ENCODE peak calls at places on chromosomes 12 and 14, in four cellular contexts. P is uterus, O is stomach, Y is cardiac muscle cell. N is an unnamed sample.

GRCh38 chr14:100383727-100384158 is 60.6 kb downstream of the SLC25A47 start:
- DNase-seq in O (peak), P (peak), Y (peak), N (peak)

GRCh38 chr14:67491741-67492504 is 3.4 kb upstream of the TMEM229B start:
- DNase-seq in O (no peak), Y (no peak), P (no peak), N (no peak)

GRCh38 chr12:52428121-52428520 is 6.0 kb downstream of the KRT75 start:
- DNase-seq in Y (no peak), P (no peak), O (no peak), N (no peak)

GRCh38 chr12:124797321-124797720 is 66.3 kb downstream of the SCARB1 start:
- DNase-seq in P (no peak), O (no peak), Y (no peak), N (no peak)

GRCh38 chr12:130027798-130028197 is 124.0 kb upstream of the TMEM132D start:
- DNase-seq in O (no peak), P (no peak), Y (no peak), N (no peak)

GRCh38 chr12:47811581-47812484 is 7.9 kb downstream of the HDAC7 start:
- DNase-seq in Y (peak), O (no peak), P (peak), N (no peak)

GRCh38 chr12:48618541-48618940 is 48.7 kb upstream of the LALBA start:
- DNase-seq in O (peak), Y (peak), P (peak), N (peak)

GRCh38 chr14:64979336-64980074 is 7.2 kb upstream of the FNTB start:
- DNase-seq in Y (no peak), P (no peak), O (no peak), N (no peak)

GRCh38 chr12:26937443-26937862 is 328 bp downstream of the INTS13 start:
- DNase-seq in Y (no peak), O (no peak), P (no peak), N (no peak)

GRCh38 chr12:95385646-95386045 is 88.3 kb upstream of the METAP2 start:
- DNase-seq in O (no peak), P (peak), Y (peak), N (no peak)

GRCh38 chr12:79217306-79217705 is 352.7 kb downstream of the SYT1 start:
- DNase-seq in O (no peak), Y (no peak), P (no peak), N (no peak)

GRCh38 chr14:38958589-38958988 is 144.4 kb downstream of the SEC23A start:
- DNase-seq in Y (no peak), P (no peak), O (no peak), N (no peak)

GRCh38 chr14:65574611-65575010 is 162.1 kb downstream of the FUT8 start:
- DNase-seq in Y (no peak), O (no peak), P (no peak), N (no peak)

GRCh38 chr12:47777741-47778558 is 4.9 kb downstream of the SLC48A1 start:
- DNase-seq in O (peak), P (no peak), Y (no peak), N (peak)

GRCh38 chr14:83923836-83924235 is 1606.1 kb upstream of the FLRT2 start:
- DNase-seq in O (no peak), P (no peak), Y (no peak), N (no peak)

DNA sequence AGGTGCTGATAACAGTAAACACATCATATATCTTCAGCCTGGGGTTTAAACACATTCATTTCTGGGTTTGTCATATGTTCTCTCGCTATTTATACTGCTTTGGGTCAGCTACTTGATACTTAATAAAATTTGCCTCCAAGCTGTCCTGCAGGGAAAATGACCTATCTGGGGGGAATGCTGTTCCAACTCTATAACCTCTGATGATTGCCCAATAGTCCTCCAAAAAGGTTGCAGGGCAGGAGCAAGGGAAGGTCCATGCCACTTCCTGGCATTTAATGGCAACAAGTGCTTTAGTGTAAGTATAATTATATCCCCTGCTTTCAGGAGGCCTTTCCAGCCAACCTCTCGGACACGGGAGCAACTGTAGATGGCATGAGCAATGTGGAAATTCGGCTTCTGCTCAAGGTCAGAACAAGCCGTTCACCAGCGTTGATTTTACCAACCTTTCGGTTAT is 198.0 kb upstream of the EEA1 start:
- DNase-seq in Y (no peak), O (no peak), P (no peak), N (no peak)
- H3K27ac ChIP-seq in Y (peak), O (peak), P (no peak), N (no peak)

GRCh38 chr12:53502331-53502730 is 1.2 kb downstream of the TARBP2 start:
- DNase-seq in Y (peak), O (no peak), P (peak), N (no peak)

GRCh38 chr12:53505086-53505485 is 2.2 kb downstream of the NPFF start:
- DNase-seq in O (no peak), P (no peak), Y (peak), N (peak)

GRCh38 chr12:53502983-53503728 is 2.1 kb downstream of the TARBP2 start:
- DNase-seq in P (peak), Y (no peak), O (no peak), N (no peak)

GRCh38 chr12:53505555-53506449 is 1.5 kb downstream of the NPFF start:
- DNase-seq in O (no peak), P (no peak), Y (no peak), N (no peak)

DNA sequence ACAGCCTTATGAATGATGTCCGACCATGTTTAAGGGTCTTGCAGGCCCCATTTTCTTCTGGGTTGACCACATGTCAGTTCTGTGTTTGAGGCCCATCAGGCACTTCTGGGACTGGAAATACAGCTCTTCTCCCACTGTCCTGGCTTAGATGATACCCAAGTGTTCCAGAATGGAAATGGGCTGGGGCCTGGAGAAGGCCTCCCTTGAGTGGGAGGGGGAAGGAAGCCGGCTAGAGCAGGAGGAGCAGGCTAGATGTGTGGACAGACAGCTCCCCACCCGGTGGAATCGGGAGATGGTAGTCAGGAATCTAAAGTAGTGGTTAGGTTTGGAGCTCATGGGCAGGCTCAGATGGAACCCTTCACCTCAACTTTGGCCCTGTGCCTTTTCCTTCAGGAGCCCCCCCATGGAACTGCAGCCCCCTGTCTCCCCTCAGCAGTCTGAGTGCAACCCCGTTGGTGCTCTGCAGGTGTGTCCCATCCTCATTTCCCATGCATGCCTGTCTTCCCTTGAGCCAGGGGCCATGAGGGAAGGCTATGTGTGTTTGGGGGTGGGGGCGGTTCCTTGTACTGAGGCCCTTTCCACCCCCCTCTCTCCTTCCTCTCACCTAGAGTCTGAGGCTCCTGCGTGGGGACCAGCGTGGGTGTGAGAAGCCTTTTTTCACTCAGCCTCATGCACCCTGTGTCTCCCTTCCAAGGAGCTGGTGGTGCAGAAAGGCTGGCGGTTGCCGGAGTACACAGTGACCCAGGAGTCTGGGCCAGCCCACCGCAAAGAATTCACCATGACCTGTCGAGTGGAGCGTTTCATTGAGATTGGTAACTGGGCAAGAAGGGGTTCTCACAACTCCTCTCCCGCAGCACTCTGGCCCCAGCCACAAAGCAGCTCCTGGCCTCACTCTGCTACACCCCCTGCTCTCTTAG is 3.0 kb downstream of the NPFF start:
- DNase-seq in Y (peak), P (no peak), O (no peak), N (no peak)
- H3K27ac ChIP-seq in Y (no peak), P (peak), O (no peak), N (peak)

GRCh38 chr12:12521923-12522322 is 40.7 kb downstream of the DUSP16 start:
- DNase-seq in O (no peak), P (no peak), Y (no peak), N (no peak)
- H3K27ac ChIP-seq in O (no peak), P (no peak), Y (peak), N (peak)

GRCh38 chr12:54958048-54958658 is 26.4 kb downstream of the TESPA1 start:
- DNase-seq in O (peak), P (no peak), Y (peak), N (peak)

GRCh38 chr12:54950071-54950727 is 34.4 kb downstream of the TESPA1 start:
- DNase-seq in O (no peak), P (no peak), Y (no peak), N (no peak)

GRCh38 chr12:54956818-54957641 is 27.5 kb downstream of the TESPA1 start:
- DNase-seq in Y (no peak), P (no peak), O (no peak), N (no peak)

GRCh38 chr12:54956322-54956721 is 28.2 kb downstream of the TESPA1 start:
- DNase-seq in O (no peak), Y (no peak), P (no peak), N (no peak)

DNA sequence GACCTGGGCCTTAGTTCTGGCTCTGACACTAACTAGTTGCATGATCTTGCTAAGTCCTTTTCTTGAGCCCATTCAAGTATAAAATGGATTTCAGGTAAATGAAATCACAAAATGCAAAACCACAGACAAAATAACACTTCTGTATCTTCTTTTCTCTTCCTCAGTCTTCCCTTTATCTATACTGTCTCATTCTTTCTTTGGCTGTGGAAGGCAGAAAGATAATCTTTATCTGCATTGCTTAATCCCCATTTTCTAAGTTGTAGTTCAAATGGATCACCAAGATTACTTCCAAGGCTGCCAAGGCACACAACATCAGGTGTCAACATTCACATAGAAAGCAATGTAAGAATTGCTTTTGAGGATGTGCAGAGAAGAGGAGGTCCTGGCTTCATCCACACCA is 30.3 kb downstream of the TESPA1 start:
- DNase-seq in O (no peak), Y (no peak), P (no peak), N (no peak)
- H3K27ac ChIP-seq in O (no peak), Y (no peak), P (no peak), N (no peak)

DNA sequence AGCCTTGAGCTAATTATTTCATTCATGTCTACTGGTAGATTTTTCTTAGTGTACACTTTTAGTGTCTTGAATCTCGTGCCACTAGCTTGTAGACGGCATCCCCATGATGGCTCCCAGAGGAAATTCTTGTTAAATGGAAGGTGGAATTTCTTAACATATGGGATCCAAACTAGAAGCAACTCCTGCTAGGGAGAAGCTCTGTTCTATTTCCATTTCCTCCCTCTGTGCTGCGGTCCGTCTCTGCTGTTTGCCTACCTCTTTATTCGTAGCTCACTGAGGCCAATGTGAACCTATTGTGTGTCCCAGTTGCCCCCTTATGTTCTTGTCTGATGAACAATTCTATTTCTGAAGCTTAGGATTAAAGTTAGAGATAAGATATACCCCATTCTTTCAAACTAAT is 588 bp downstream of the PIK3C2G start:
- DNase-seq in Y (no peak), P (no peak), O (no peak), N (no peak)
- H3K27ac ChIP-seq in Y (no peak), P (no peak), O (peak), N (no peak)

DNA sequence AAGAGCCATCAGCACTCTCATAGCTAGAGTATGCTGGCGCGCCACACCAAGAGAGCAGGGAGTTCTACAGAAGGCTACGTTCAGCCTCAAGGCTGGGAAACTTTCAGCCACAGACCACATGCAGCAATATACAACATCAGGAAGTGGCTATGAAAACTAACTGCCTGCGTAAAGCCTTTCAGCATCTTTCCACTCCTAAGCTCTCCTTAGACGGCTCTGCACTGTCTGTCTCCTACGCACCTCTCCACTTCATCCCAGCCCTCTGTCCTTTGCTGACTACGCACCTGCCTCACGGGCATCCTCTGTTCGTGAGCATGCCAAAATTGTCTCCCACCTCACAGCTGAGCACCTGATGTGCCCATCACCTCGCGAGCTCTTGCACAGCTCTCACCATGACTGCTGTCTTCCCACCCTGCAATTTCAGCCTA is 9.7 kb downstream of the MPHOSPH9 start:
- DNase-seq in P (no peak), O (no peak), Y (no peak), N (no peak)
- H3K27ac ChIP-seq in P (no peak), O (no peak), Y (no peak), N (no peak)

GRCh38 chr14:75537071-75537470 is 14.8 kb downstream of the BATF start:
- DNase-seq in Y (no peak), O (no peak), P (no peak), N (no peak)

GRCh38 chr14:75531660-75532317 is 9.5 kb downstream of the BATF start:
- DNase-seq in O (no peak), P (no peak), Y (no peak), N (no peak)

GRCh38 chr14:75535164-75535898 is 13.1 kb downstream of the BATF start:
- DNase-seq in O (no peak), P (no peak), Y (no peak), N (no peak)

GRCh38 chr14:75531256-75531655 is 9.0 kb downstream of the BATF start:
- DNase-seq in O (no peak), Y (peak), P (no peak), N (no peak)

GRCh38 chr14:75533791-75534190 is 11.5 kb downstream of the BATF start:
- DNase-seq in O (no peak), P (no peak), Y (no peak), N (no peak)
- H3K27ac ChIP-seq in O (no peak), P (no peak), Y (no peak), N (no peak)

DNA sequence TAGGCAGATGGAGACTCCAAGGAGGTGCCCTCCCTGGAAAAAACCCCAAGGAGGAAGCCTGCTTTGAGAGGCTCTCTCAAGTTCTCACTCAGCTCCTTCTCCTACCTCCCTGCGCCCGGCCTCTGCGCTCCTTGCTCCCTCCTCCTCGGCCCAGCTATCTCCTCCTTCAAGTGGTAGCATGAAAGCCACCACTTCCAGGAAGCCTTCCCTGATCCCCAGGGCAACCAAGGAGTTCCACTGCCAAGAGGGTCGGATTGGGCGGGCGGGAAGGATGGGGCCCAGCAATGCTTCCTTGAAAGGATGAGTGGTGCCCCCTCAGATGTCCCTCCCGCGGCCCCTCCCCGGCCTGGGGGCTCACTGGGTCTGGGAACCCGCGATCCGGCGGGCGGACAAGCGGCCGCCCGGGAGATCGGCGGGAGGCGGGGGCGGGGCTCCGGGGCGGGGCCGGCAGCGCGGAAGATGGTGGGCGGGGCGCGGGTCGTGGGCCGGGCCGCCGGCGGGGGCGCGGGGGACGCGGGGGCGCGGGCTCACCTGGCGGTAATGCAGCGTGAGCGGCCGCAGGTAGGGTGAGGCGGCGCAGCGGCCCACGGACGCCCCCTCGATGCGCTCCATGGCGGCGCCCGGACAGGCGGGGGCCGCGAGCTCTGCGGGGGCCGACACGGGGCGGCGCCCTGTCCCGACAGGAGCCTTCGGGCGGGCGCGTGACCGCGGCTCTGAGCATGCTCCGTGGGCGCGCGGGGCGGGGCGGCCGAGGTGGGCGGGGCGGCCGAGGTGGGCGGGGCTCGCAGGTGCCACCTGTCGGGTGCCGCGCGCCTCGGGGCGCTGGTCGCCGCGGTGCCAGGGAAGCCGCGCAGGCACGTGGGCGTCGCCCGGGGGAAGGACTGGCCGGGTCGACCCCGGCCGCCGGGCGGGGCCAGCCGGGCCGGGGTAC is at the start of gene NUDT14:
- DNase-seq in P (no peak), Y (peak), O (peak), N (peak)
- H3K27ac ChIP-seq in P (no peak), Y (no peak), O (peak), N (no peak)

GRCh38 chr14:32018391-32019092 is 58.6 kb upstream of the ARHGAP5 start:
- DNase-seq in P (no peak), O (no peak), Y (no peak), N (no peak)
- H3K27ac ChIP-seq in P (no peak), O (no peak), Y (no peak), N (no peak)